ENCODE peak calls at places on chromosomes 2 and 18, in seven cellular contexts. B is hepatocyte, Z is HCT116, R is PC-3, A is MM.1S, S is GM23248, X is neural progenitor cell. D is an unnamed sample.

GRCh38 chr2:113127646-113128385 is 418 bp downstream of the IL1RN start:
- DNase-seq in Z (no peak), A (no peak), S (no peak), R (no peak), B (no peak), X (no peak), D (no peak)

GRCh38 chr18:12092398-12093229 is 1.0 kb upstream of the ANKRD62 start:
- DNase-seq in S (no peak), R (peak), B (peak), Z (peak), X (peak), A (peak), D (peak)

GRCh38 chr2:229124126-229124525 is 147.0 kb downstream of the PID1 start:
- DNase-seq in S (no peak), B (no peak), Z (no peak), X (no peak), R (no peak), A (no peak), D (no peak)

GRCh38 chr18:618618-619017 is 21.8 kb downstream of the CLUL1 start:
- DNase-seq in Z (no peak), X (no peak), S (no peak), B (no peak), A (no peak), R (no peak), D (no peak)

GRCh38 chr2:70982971-70983370 is 4.5 kb downstream of the ANKRD53 start:
- DNase-seq in S (no peak), X (no peak), B (no peak), A (no peak), Z (no peak), R (no peak), D (no peak)

GRCh38 chr2:169397697-169398096 is 35.4 kb upstream of the LRP2 start:
- DNase-seq in S (no peak), R (peak), Z (peak), X (peak), A (no peak), B (peak), D (peak)

GRCh38 chr2:224613543-224614317 is 28.6 kb upstream of the CUL3 start:
- DNase-seq in X (no peak), R (no peak), S (no peak), A (no peak), Z (no peak), B (no peak), D (no peak)

GRCh38 chr2:73685770-73686438 is 43.7 kb upstream of the NAT8 start:
- DNase-seq in S (peak), R (no peak), B (peak), Z (no peak), X (no peak), A (no peak), D (no peak)

GRCh38 chr2:208092093-208092832 is 32.1 kb downstream of the CRYGD start:
- DNase-seq in R (no peak), X (no peak), B (no peak), S (no peak), Z (no peak), A (no peak), D (no peak)

GRCh38 chr2:68828887-68829708 is 42.1 kb downstream of the BMP10 start:
- DNase-seq in B (peak), S (peak), R (peak), X (no peak), A (peak), Z (peak), D (peak)

GRCh38 chr2:119290859-119291587 is 67.4 kb downstream of the STEAP3 start:
- DNase-seq in X (peak), Z (peak), A (peak), R (peak), S (peak), B (peak), D (peak)

GRCh38 chr2:183946193-183946592 is 652.1 kb upstream of the ZNF804A start:
- DNase-seq in B (no peak), A (no peak), S (no peak), Z (no peak), X (no peak), R (no peak), D (no peak)

GRCh38 chr2:125959047-125959446 is 696.9 kb upstream of the GYPC start:
- DNase-seq in A (no peak), Z (no peak), X (no peak), B (no peak), R (no peak), S (no peak), D (peak)

GRCh38 chr2:217045725-217046475 is 186.0 kb upstream of the TNP1 start:
- DNase-seq in A (no peak), B (no peak), S (peak), R (peak), X (no peak), Z (no peak), D (no peak)

GRCh38 chr2:83081835-83082522 is 1377.1 kb downstream of the SUCLG1 start:
- DNase-seq in R (peak), X (no peak), S (peak), B (peak), Z (no peak), A (no peak), D (no peak)

GRCh38 chr18:12657048-12657848 is 659 bp downstream of the SPIRE1 start:
- DNase-seq in Z (no peak), X (peak), B (peak), R (peak), A (peak), S (peak), D (peak)

GRCh38 chr2:229818230-229818629 is 103.6 kb downstream of the TRIP12 start:
- DNase-seq in A (no peak), X (no peak), S (no peak), Z (no peak), R (peak), B (no peak), D (no peak)

DNA sequence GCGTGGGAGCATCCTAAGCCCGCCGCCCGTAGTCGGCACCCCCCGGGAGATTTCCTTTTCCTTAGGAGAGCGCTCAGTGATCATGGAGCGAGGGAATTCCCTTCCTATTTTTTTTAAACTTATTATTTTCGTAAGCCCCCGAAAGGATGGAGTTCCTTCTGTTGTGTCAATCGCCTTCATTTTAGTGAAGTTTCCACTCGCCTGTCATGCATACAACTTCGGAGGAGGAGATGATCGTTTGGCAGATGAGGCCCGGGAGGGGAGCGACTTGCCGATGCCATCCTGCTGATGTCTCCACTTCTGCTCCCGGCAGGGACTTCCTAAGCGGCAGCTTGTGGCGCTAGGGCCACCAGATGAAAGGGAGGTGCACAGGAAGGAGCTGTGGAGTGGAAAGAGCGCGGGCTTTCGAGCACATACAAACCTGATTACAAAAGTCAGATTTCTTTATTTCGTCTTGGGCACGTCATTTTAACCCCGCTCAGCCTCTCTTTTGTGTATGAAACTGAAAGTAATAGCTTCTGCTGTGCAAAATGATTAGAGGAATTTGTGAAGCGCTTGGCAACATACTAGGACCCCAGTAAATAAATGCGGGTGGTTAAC is at the start of gene ADGRF3:
- DNase-seq in A (peak), X (peak), S (peak), R (peak), B (peak), Z (no peak), D (peak)
- TF ChIP-seq EZH2phosphoT487 in A (no peak), X (no peak), S (no peak), R (no peak), B (no peak), Z (no peak), D (no peak)

DNA sequence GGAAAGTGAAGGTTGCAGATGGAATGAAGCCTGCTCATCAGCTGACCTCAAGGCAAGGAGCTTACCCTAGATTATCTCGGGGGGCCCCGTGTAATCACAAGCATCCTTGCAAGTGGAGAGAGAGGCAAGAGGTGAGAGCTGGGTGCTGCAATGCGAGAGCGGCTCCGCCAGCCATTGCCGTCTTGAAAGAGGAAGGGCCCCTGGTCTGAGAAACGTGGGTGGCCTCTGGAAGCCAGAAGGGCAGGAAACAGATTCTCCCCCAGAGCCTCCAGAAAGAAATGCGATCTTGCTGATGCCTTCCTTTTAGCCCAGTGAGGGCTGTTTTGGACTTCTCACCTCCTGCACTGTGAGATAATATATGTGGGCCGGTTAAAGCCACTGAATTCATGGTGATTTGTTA is 319.6 kb upstream of the HS6ST1 start:
- DNase-seq in X (peak), B (no peak), Z (no peak), S (no peak), A (no peak), R (no peak), D (peak)
- H3K27ac ChIP-seq in X (peak), B (no peak), Z (no peak), S (no peak), A (no peak), R (no peak), D (peak)

GRCh38 chr18:47254341-47254939 is 3.0 kb upstream of the SKOR2 start:
- DNase-seq in R (peak), X (peak), B (peak), S (peak), A (no peak), Z (no peak), D (peak)
- TF ChIP-seq EZH2 in R (no peak), X (peak), B (peak), S (peak), A (no peak), Z (no peak), D (no peak)

GRCh38 chr2:218392891-218393462 is 6.7 kb upstream of the CTDSP1 start:
- DNase-seq in Z (no peak), A (no peak), R (no peak), X (no peak), S (no peak), B (peak), D (no peak)
- TF ChIP-seq EZH2phosphoT487 in Z (no peak), A (no peak), R (no peak), X (no peak), S (no peak), B (no peak), D (no peak)

GRCh38 chr2:147133273-147133901 is 711.4 kb upstream of the ACVR2A start:
- DNase-seq in B (no peak), Z (no peak), X (no peak), A (no peak), S (no peak), R (peak), D (no peak)
- H3K27ac ChIP-seq in B (no peak), Z (no peak), X (no peak), A (no peak), S (no peak), R (no peak), D (no peak)

GRCh38 chr2:201444676-201445441 is 6.4 kb downstream of the TRAK2 start:
- DNase-seq in X (no peak), A (no peak), Z (no peak), B (no peak), S (peak), R (no peak), D (no peak)

GRCh38 chr2:201448701-201449100 is 2.6 kb downstream of the TRAK2 start:
- DNase-seq in A (no peak), Z (no peak), X (no peak), S (no peak), B (no peak), R (peak), D (no peak)

GRCh38 chr2:201447116-201447515 is 4.1 kb downstream of the TRAK2 start:
- DNase-seq in X (no peak), R (no peak), S (no peak), Z (no peak), A (no peak), B (no peak), D (no peak)

GRCh38 chr2:201450910-201451329 is 338 bp downstream of the TRAK2 start:
- DNase-seq in S (peak), A (no peak), B (no peak), Z (no peak), R (peak), X (peak), D (peak)

GRCh38 chr2:201448067-201448466 is 3.2 kb downstream of the TRAK2 start:
- DNase-seq in B (no peak), Z (no peak), A (no peak), S (no peak), R (no peak), X (no peak), D (no peak)
- TF ChIP-seq EZH2 in B (no peak), Z (no peak), A (no peak), S (no peak), R (no peak), X (no peak), D (no peak)

DNA sequence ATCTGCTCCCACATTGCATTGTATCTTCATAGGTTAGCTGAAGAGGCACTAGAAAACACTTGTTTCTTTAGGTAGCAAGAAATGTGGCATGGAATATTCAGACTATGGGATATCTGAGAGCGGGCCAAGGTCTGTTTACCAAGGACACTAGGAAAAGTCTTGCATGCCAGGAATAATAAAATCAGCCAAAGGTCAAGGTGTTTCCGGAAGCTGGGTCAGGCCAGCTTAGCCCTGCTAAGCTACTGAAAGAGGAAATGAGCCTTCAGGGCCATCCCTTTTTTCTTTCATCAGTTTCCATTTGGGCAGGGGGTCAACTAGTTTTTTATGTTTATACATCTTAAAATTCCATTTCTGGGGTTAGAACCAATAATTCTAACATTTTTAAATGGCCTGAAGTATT is 101.1 kb downstream of the DPP4 start:
- DNase-seq in R (no peak), X (no peak), Z (no peak), B (no peak), A (no peak), S (no peak), D (no peak)
- TF ChIP-seq EZH2phosphoT487 in R (no peak), X (no peak), Z (no peak), B (no peak), A (no peak), S (no peak), D (no peak)